ENCODE peak calls at places on chromosomes 7 and 10, in four cellular contexts. X is nephron progenitor cell, L is MM.1S, D is cardiac muscle cell. Z is an unnamed sample.

GRCh38 chr10:78335371-78335690 is 301.7 kb downstream of the RPS24 start:
- DNase-seq in X (no peak), L (no peak), D (no peak), Z (no peak)

GRCh38 chr7:40880581-40880980 is 745.8 kb downstream of the SUGCT start:
- DNase-seq in X (no peak), L (no peak), D (peak), Z (no peak)

GRCh38 chr7:69939317-69939716 is 341.0 kb downstream of the AUTS2 start:
- DNase-seq in X (no peak), L (no peak), D (no peak), Z (no peak)

GRCh38 chr10:5623081-5623748 is 43.2 kb downstream of the ASB13 start:
- DNase-seq in X (peak), L (peak), D (peak), Z (peak)

GRCh38 chr10:97920865-97921264 is 71.2 kb downstream of the GOLGA7B start:
- DNase-seq in X (no peak), L (no peak), D (no peak), Z (no peak)

GRCh38 chr7:1645071-1646015 is 24.7 kb upstream of the ELFN1 start:
- DNase-seq in X (no peak), L (no peak), D (no peak), Z (no peak)

GRCh38 chr10:56469482-56469881 is 108.4 kb upstream of the ZWINT start:
- DNase-seq in X (no peak), L (no peak), D (no peak), Z (no peak)

GRCh38 chr10:105189464-105189800 is 548.3 kb downstream of the SORCS3 start:
- DNase-seq in X (no peak), L (no peak), D (no peak), Z (no peak)

GRCh38 chr7:29146082-29146706 is at the start of gene CPVL:
- DNase-seq in X (peak), L (no peak), D (no peak), Z (no peak)

GRCh38 chr7:9250876-9251275 is 817.5 kb downstream of the NXPH1 start:
- DNase-seq in X (no peak), L (no peak), D (no peak), Z (no peak)

GRCh38 chr10:71996598-71997371 is 32.6 kb downstream of the CHST3 start:
- DNase-seq in X (no peak), L (no peak), D (no peak), Z (no peak)

GRCh38 chr7:66409493-66409892 is 204.4 kb downstream of the TPST1 start:
- DNase-seq in X (no peak), L (no peak), D (no peak), Z (no peak)

GRCh38 chr7:77327932-77328628 is 88.1 kb downstream of the GSAP start:
- DNase-seq in X (no peak), L (no peak), D (peak), Z (no peak)

GRCh38 chr7:98771519-98772241 is 98.1 kb downstream of the TMEM130 start:
- DNase-seq in X (no peak), L (peak), D (peak), Z (no peak)

GRCh38 chr7:18997477-18998130 is 119.8 kb downstream of the TWIST1 start:
- DNase-seq in X (no peak), L (no peak), D (no peak), Z (no peak)

GRCh38 chr7:70154521-70155180 is 556.4 kb downstream of the AUTS2 start:
- DNase-seq in X (no peak), L (no peak), D (no peak), Z (no peak)

DNA sequence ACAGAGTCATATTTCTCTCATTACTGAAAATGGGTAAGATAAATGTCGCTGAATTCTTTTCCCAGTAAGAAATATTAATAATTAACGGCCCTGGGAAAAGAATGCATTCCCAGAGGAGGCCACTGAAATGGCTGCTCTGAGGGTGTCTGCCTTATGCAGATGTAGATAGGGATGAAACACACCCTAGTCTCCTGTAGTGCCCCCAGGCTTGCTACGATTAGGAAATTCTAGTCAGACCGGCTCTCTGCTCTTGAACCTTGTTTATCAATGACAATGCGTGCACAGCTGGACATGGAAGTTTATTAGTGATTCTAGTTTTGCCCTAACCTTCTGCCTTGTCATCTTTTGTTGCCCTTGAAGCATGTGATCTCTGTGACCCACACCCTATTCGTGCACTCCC is 291.1 kb downstream of the ZNF248 start:
- DNase-seq in X (no peak), L (no peak), D (no peak), Z (no peak)
- TF ChIP-seq CTCF in X (no peak), L (no peak), D (no peak), Z (no peak)

DNA sequence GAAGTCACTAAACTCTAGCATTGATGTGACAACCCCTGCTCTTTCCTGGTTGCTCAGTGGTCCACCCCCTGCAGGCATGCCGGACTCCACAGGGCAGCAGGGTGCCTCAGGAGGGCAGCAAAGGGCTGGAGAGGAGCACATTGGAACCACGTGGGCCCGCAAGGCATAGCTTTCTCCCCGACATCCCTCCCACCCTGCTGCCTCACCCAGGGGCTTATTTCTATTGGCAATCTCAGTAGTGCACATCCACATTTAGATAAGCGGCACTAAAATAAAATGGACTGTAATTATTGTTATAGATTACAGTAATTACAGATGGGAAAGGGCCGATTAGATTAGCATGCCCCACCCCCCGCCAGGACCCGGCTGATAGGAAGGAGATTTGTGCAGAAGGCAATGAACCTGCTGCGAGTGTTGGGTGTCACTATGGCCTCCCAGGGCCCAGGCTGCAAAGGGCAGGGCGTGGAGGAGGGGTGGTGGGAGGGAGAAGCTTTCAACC is 580.1 kb downstream of the GRID1 start:
- DNase-seq in X (peak), L (no peak), D (no peak), Z (no peak)
- TF ChIP-seq CTCF in X (no peak), L (peak), D (no peak), Z (no peak)

GRCh38 chr10:63217120-63217605 is 84.0 kb downstream of the NRBF2 start:
- DNase-seq in X (no peak), L (peak), D (peak), Z (no peak)
- TF ChIP-seq CTCF in X (peak), L (peak), D (peak), Z (no peak)

GRCh38 chr7:35536396-35536826 is 158.5 kb downstream of the HERPUD2 start:
- DNase-seq in X (no peak), L (no peak), D (no peak), Z (no peak)

GRCh38 chr7:35533877-35534276 is 161.1 kb downstream of the HERPUD2 start:
- DNase-seq in X (no peak), L (no peak), D (no peak), Z (no peak)

GRCh38 chr7:35537067-35538023 is 157.6 kb downstream of the HERPUD2 start:
- DNase-seq in X (peak), L (peak), D (peak), Z (peak)
- TF ChIP-seq CTCF in X (peak), L (peak), D (peak), Z (no peak)

GRCh38 chr7:116829493-116829892 is 32.9 kb upstream of the CAPZA2 start:
- DNase-seq in X (no peak), L (no peak), D (no peak), Z (no peak)

GRCh38 chr7:116832692-116833091 is 29.7 kb upstream of the CAPZA2 start:
- DNase-seq in X (no peak), L (peak), D (no peak), Z (no peak)

GRCh38 chr7:116829051-116829450 is 33.3 kb upstream of the CAPZA2 start:
- DNase-seq in X (no peak), L (no peak), D (no peak), Z (no peak)

GRCh38 chr7:116824449-116824848 is 37.9 kb upstream of the CAPZA2 start:
- DNase-seq in X (no peak), L (peak), D (no peak), Z (no peak)

GRCh38 chr7:116828281-116828680 is 34.1 kb upstream of the CAPZA2 start:
- DNase-seq in X (no peak), L (no peak), D (no peak), Z (no peak)
- TF ChIP-seq CTCF in X (no peak), L (no peak), D (no peak), Z (no peak)

GRCh38 chr7:100874577-100875355 is at the start of gene SRRT:
- DNase-seq in X (peak), L (peak), D (peak), Z (peak)
- TF ChIP-seq CTCF in X (peak), L (no peak), D (no peak), Z (peak)

GRCh38 chr10:112643600-112643999 is 196.6 kb downstream of the VTI1A start:
- DNase-seq in X (no peak), L (no peak), D (no peak), Z (no peak)

GRCh38 chr10:112639291-112639690 is 192.3 kb downstream of the VTI1A start:
- DNase-seq in X (no peak), L (no peak), D (no peak), Z (no peak)

GRCh38 chr10:112634096-112634830 is 187.2 kb downstream of the VTI1A start:
- DNase-seq in X (no peak), L (no peak), D (peak), Z (no peak)

DNA sequence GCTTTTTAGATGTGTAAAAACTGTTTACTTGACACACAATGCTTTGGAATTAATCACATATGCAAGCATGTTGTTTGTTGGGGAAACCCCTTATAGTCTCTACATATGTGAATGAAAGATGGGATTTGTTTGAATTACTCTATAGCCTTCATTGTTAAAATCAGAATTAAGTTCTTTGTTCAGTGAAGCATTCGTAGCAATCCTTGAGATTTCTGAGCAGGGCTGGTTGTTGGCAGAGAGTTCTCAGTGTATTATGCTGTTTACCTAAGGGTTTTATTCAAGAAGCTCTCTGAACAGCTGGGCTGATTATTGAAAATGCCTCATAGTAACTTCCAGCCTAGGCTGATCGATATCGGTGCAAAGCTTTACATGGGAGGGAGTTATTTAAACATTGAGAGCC is 190.9 kb downstream of the VTI1A start:
- DNase-seq in X (no peak), L (no peak), D (no peak), Z (no peak)
- TF ChIP-seq CTCF in X (no peak), L (no peak), D (no peak), Z (no peak)

GRCh38 chr7:150400779-150401423 is 21.8 kb downstream of the ZNF775 start:
- DNase-seq in X (no peak), L (no peak), D (no peak), Z (no peak)

GRCh38 chr7:150402671-150403321 is 23.7 kb downstream of the ZNF775 start:
- DNase-seq in X (no peak), L (no peak), D (no peak), Z (no peak)

GRCh38 chr7:150403376-150404171 is 24.4 kb downstream of the ZNF775 start:
- DNase-seq in X (no peak), L (no peak), D (no peak), Z (no peak)

GRCh38 chr7:150401424-150401790 is 22.3 kb downstream of the ZNF775 start:
- DNase-seq in X (no peak), L (no peak), D (no peak), Z (no peak)

DNA sequence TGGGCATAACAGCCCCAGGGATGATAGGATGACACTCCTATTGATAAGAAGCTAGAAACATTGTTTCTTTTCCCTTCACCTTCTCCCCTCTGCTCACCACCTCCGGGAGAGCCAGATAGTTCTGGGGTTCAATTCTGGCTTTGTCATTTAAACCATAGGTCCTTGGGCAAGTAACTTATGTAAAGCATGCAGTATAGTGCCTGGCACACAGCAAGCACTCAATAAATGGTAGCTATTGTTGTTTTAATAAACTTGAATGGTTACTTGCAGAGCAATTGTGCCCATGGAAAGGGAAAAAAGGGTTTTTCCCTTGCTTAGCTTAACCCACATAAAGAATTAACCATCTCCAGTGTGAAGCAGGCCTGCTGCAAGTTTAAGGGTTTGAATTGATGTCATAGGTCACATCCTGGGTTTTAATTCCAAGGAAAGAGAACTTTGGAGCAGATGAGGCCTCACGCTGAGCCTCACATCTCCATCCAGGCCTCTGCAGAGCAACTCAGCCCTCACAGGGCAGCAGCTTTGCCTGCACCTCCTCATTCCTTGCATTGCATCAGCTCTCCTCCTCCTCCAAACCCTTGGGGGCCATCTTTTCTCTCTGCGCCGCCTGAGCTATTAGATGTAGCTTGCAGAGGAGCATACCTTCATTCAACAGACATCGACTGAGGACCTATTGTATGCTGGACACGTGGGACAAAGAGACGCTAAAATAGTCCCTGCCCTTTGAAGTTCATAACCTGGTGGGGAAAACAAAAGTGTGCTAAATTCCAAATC is 22.9 kb downstream of the ZNF775 start:
- DNase-seq in X (no peak), L (no peak), D (no peak), Z (no peak)
- TF ChIP-seq CTCF in X (no peak), L (no peak), D (no peak), Z (no peak)

GRCh38 chr10:62636825-62637248 is 167.7 kb upstream of the ADO start:
- DNase-seq in X (no peak), L (peak), D (peak), Z (no peak)
- TF ChIP-seq CTCF in X (no peak), L (peak), D (peak), Z (no peak)

Z was measured in omental fat pad.